ENCODE peak calls at places on chromosome 17, in eight cellular contexts. K is Caco-2, Z is astrocyte of the spinal cord, I is GM10248, Q is neural progenitor cell, C is cardiac fibroblast, N is cardiac muscle cell, S is mucosa of descending colon. P is an unnamed sample.

GRCh38 chr17:39118674-39119419 is 32.6 kb downstream of the PLXDC1 start:
- DNase-seq in C (no peak), K (no peak), N (no peak), Q (no peak), Z (no peak), S (no peak), I (peak), P (no peak)

GRCh38 chr17:17151541-17151940 is 54.6 kb downstream of the PLD6 start:
- DNase-seq in N (no peak), C (peak), S (no peak), I (no peak), K (no peak), Z (peak), Q (no peak), P (no peak)

GRCh38 chr17:65743313-65743665 is 181.8 kb upstream of the AXIN2 start:
- DNase-seq in C (peak), N (no peak), S (no peak), Q (no peak), K (no peak), I (no peak), Z (peak), P (no peak)

GRCh38 chr17:14196337-14196997 is 40.2 kb downstream of the CDRT15 start:
- DNase-seq in K (no peak), C (no peak), I (no peak), Q (no peak), Z (no peak), N (no peak), S (no peak), P (no peak)

GRCh38 chr17:44184212-44184810 is 2.5 kb upstream of the TMUB2 start:
- DNase-seq in S (no peak), Q (no peak), N (no peak), K (no peak), Z (no peak), I (no peak), C (no peak), P (no peak)

GRCh38 chr17:61380836-61381525 is 18.7 kb upstream of the TBX2 start:
- DNase-seq in N (no peak), K (no peak), I (no peak), S (no peak), Q (no peak), C (no peak), Z (no peak), P (no peak)

GRCh38 chr17:16417896-16418683 is 2.7 kb downstream of the TRPV2 start:
- DNase-seq in C (peak), Z (no peak), Q (no peak), S (no peak), I (no peak), N (no peak), K (no peak), P (no peak)

GRCh38 chr17:37766951-37767350 is 22.1 kb upstream of the HNF1B start:
- DNase-seq in Q (no peak), S (no peak), Z (no peak), C (no peak), N (no peak), K (no peak), I (no peak), P (peak)

GRCh38 chr17:19727466-19728113 is 11.2 kb upstream of the SLC47A2 start:
- DNase-seq in N (no peak), Q (no peak), K (no peak), S (no peak), Z (peak), I (no peak), C (peak), P (peak)

GRCh38 chr17:34999456-34999855 is 19.1 kb downstream of the LIG3 start:
- DNase-seq in K (no peak), C (no peak), Q (no peak), S (no peak), I (no peak), Z (no peak), N (no peak), P (no peak)

GRCh38 chr17:58324409-58325288 is 3.9 kb downstream of the TSPOAP1 start:
- DNase-seq in Z (no peak), S (peak), I (no peak), Q (peak), C (peak), K (peak), N (peak), P (no peak)

GRCh38 chr17:74531231-74531761 is at the start of gene CD300LB:
- DNase-seq in N (no peak), S (no peak), C (no peak), Q (no peak), Z (no peak), I (peak), K (no peak), P (no peak)

GRCh38 chr17:78394209-78394608 is 15.8 kb downstream of the PGS1 start:
- DNase-seq in Q (no peak), I (no peak), S (no peak), K (peak), C (no peak), Z (no peak), N (no peak), P (no peak)

GRCh38 chr17:66523378-66524174 is 221.2 kb downstream of the PRKCA start:
- DNase-seq in S (no peak), N (no peak), K (no peak), Q (no peak), C (no peak), Z (no peak), I (no peak), P (no peak)

GRCh38 chr17:31378638-31379037 is 12.8 kb upstream of the RAB11FIP4 start:
- DNase-seq in K (no peak), Z (no peak), I (no peak), Q (peak), C (no peak), S (no peak), N (no peak), P (no peak)
- TF ChIP-seq CTCF in K (peak), Z (peak), I (no peak), Q (peak), C (no peak), S (no peak), N (no peak), P (no peak)

GRCh38 chr17:7885357-7886226 is 3.0 kb upstream of the CHD3 start:
- DNase-seq in C (peak), Z (peak), N (peak), I (peak), Q (peak), K (peak), S (peak), P (peak)
- TF ChIP-seq CTCF in C (no peak), Z (no peak), N (no peak), I (no peak), Q (peak), K (no peak), S (no peak), P (no peak)

GRCh38 chr17:40361925-40362695 is 2.4 kb downstream of the GJD3 start:
- DNase-seq in N (no peak), Q (no peak), S (no peak), C (no peak), I (no peak), Z (no peak), K (no peak), P (no peak)
- TF ChIP-seq CTCF in N (no peak), Q (no peak), S (no peak), C (no peak), I (no peak), Z (no peak), K (no peak), P (no peak)

DNA sequence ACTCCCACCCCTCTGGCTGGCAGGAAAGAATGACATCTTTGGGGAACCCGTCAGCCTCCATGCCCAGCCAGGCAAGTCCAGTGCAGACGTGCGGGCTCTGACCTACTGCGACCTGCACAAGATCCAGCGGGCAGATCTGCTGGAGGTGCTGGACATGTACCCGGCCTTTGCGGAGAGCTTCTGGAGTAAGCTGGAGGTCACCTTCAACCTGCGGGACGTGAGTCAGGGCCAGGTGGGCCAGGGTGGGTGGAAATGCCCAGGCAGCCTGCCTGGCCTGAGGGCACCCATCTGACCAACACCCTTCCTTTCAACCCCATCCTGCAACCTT is 8.1 kb upstream of the DCAF7 start:
- DNase-seq in C (no peak), S (no peak), Z (no peak), K (no peak), N (no peak), I (no peak), Q (no peak), P (no peak)
- TF ChIP-seq CTCF in C (no peak), S (no peak), Z (no peak), K (no peak), N (no peak), I (no peak), Q (no peak), P (no peak)

GRCh38 chr17:51322390-51323029 is 62.2 kb downstream of the UTP18 start:
- DNase-seq in C (peak), N (peak), Z (no peak), I (no peak), Q (peak), S (no peak), K (peak), P (peak)
- TF ChIP-seq CTCF in C (peak), N (peak), Z (peak), I (peak), Q (peak), S (no peak), K (peak), P (peak)

DNA sequence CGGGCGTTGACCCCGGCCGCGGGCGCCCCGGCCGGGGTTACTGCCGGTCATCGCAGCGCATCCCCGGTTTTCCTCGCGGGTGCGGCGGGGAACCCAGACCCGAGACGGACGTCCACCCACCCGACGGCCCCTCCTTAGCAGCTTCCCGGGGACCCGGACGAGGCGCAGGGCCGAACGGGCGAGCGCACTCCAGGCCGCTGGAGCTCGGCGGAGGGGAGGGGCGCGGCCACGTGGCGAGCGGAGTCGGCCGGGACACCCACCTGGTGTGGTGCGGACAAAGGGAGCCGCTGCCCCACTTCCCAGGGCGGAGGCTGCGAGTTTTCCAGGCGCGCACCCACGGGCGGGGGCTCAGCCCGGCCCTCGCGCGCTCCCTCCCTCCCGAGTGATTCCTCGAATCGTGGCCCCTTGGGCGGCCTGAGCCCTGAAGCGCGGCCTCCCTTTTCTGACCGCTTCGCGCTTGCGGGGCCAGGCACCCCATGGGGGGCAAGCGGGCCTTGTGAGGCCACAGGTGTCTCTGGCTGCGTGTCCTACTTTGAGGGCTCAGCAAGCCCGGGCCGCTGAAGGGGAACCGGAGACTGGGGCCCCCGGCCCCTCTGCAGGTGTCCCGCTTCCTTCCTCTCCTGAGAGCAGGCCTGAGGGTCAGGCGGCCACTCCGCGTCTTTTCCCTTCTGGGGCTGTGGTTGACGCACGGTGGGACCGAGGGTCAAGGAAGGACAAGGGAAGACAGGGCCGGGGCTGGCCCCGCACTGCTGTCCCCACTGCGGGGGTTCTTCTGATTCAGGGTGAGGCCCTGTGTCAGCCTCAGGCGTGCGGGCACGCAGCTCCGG is 1.1 kb upstream of the FASN start:
- DNase-seq in S (peak), K (peak), Z (no peak), Q (peak), C (no peak), N (no peak), I (no peak), P (no peak)
- TF ChIP-seq CTCF in S (no peak), K (no peak), Z (no peak), Q (no peak), C (no peak), N (no peak), I (no peak), P (no peak)

P was measured in MCF 10A.